ENCODE peak calls at places on chromosomes 12 and 14, in six cellular contexts. C, N, J, V, W and D are unnamed samples.

GRCh38 chr12:15540469-15540872 is 218.2 kb downstream of the PTPRO start:
- DNase-seq in C (no peak), N (no peak), J (no peak), V (no peak), W (no peak), D (no peak)

GRCh38 chr14:93811020-93811419 is 22.7 kb upstream of the PRIMA1 start:
- DNase-seq in C (no peak), N (no peak), J (no peak), V (no peak), W (no peak), D (no peak)

GRCh38 chr12:82413994-82414393 is 55.7 kb downstream of the METTL25 start:
- DNase-seq in C (no peak), N (no peak), J (no peak), V (no peak), W (no peak), D (no peak)

GRCh38 chr14:95046711-95047681 is 110.3 kb downstream of the DICER1 start:
- DNase-seq in C (no peak), N (peak; percentile 90), J (no peak), V (no peak), W (peak; percentile 35), D (no peak)

GRCh38 chr14:56979961-56980360 is 169.7 kb upstream of the OTX2 start:
- DNase-seq in C (no peak), N (no peak), J (no peak), V (no peak), W (no peak), D (peak; percentile 10)

GRCh38 chr12:51818567-51819300 is 29.8 kb downstream of the FIGNL2 start:
- DNase-seq in C (no peak), N (no peak), J (no peak), V (no peak), W (no peak), D (no peak)

GRCh38 chr12:113798552-113798951 is 167.6 kb downstream of the RBM19 start:
- DNase-seq in C (no peak), N (no peak), J (no peak), V (no peak), W (no peak), D (no peak)

GRCh38 chr14:94748667-94749347 is 21.1 kb downstream of the GSC start:
- DNase-seq in C (no peak), N (no peak), J (no peak), V (no peak), W (no peak), D (no peak)

GRCh38 chr12:90519285-90519684 is 435.7 kb downstream of the CCER1 start:
- DNase-seq in C (no peak), N (no peak), J (no peak), V (no peak), W (no peak), D (no peak)

GRCh38 chr14:29475641-29476040 is 452.0 kb downstream of the PRKD1 start:
- DNase-seq in C (no peak), N (no peak), J (no peak), V (no peak), W (no peak), D (no peak)

GRCh38 chr12:113886721-113887120 is 79.4 kb downstream of the RBM19 start:
- DNase-seq in C (no peak), N (no peak), J (no peak), V (no peak), W (no peak), D (no peak)

GRCh38 chr12:59452259-59452658 is 143.6 kb upstream of the SLC16A7 start:
- DNase-seq in C (no peak), N (no peak), J (no peak), V (no peak), W (no peak), D (no peak)

GRCh38 chr12:91422811-91423210 is 240.2 kb upstream of the DCN start:
- DNase-seq in C (no peak), N (no peak), J (no peak), V (no peak), W (no peak), D (no peak)

GRCh38 chr12:74689071-74689655 is 151.5 kb downstream of the ATXN7L3B start:
- DNase-seq in C (no peak), N (no peak), J (no peak), V (no peak), W (no peak), D (no peak)

GRCh38 chr12:66189476-66189823 is 436 bp downstream of the IRAK3 start:
- DNase-seq in C (no peak), N (no peak), J (no peak), V (no peak), W (no peak), D (no peak)

GRCh38 chr14:65910108-65910507 is 497.6 kb downstream of the FUT8 start:
- DNase-seq in C (no peak), N (no peak), J (no peak), V (no peak), W (no peak), D (no peak)

GRCh38 chr14:32808574-32809098 is 130.0 kb upstream of the NPAS3 start:
- DNase-seq in C (no peak), N (no peak), J (no peak), V (no peak), W (no peak), D (peak; percentile 21)

GRCh38 chr12:117042171-117042809 is 56.9 kb downstream of the TESC start:
- DNase-seq in C (no peak), N (no peak), J (peak; percentile 10), V (no peak), W (no peak), D (no peak)

GRCh38 chr12:101857043-101857558 is 20.3 kb upstream of the DRAM1 start:
- DNase-seq in C (no peak), N (no peak), J (no peak), V (no peak), W (no peak), D (no peak)

GRCh38 chr12:26648584-26648983 is 184.4 kb downstream of the ITPR2 start:
- DNase-seq in C (no peak), N (no peak), J (no peak), V (no peak), W (no peak), D (no peak)

GRCh38 chr12:93344876-93345275 is 32.8 kb upstream of the NUDT4 start:
- DNase-seq in C (no peak), N (no peak), J (no peak), V (no peak), W (no peak), D (no peak)

GRCh38 chr14:93788557-93789365 is 476 bp upstream of the PRIMA1 start:
- DNase-seq in C (peak; percentile 67), N (peak; percentile 88), J (no peak), V (no peak), W (peak; percentile 70), D (peak; percentile 62)

GRCh38 chr12:132614029-132614428 is 3.6 kb upstream of the LRCOL1 start:
- DNase-seq in C (no peak), N (no peak), J (no peak), V (no peak), W (no peak), D (no peak)

GRCh38 chr14:68556253-68556652 is 236.6 kb downstream of the ZFP36L1 start:
- DNase-seq in C (no peak), N (no peak), J (no peak), V (no peak), W (peak; percentile 57), D (no peak)
- TF ChIP-seq CTCF in C (no peak), N (no peak), J (no peak), V (no peak), W (no peak), D (no peak)

GRCh38 chr12:6643569-6644256 is 3.5 kb downstream of the ACRBP start:
- DNase-seq in C (no peak), N (no peak), J (no peak), V (no peak), W (no peak), D (no peak)

GRCh38 chr12:6647083-6647604 is at the start of gene ACRBP:
- DNase-seq in C (peak; percentile 74), N (peak; percentile 91), J (peak; percentile 89), V (peak; percentile 68), W (peak; percentile 85), D (peak; percentile 88)

GRCh38 chr12:6644903-6645302 is 2.3 kb downstream of the ACRBP start:
- DNase-seq in C (no peak), N (no peak), J (no peak), V (no peak), W (no peak), D (peak; percentile 44)

GRCh38 chr12:6646276-6647082 is 753 bp downstream of the ACRBP start:
- DNase-seq in C (no peak), N (peak; percentile 70), J (no peak), V (no peak), W (no peak), D (no peak)

DNA sequence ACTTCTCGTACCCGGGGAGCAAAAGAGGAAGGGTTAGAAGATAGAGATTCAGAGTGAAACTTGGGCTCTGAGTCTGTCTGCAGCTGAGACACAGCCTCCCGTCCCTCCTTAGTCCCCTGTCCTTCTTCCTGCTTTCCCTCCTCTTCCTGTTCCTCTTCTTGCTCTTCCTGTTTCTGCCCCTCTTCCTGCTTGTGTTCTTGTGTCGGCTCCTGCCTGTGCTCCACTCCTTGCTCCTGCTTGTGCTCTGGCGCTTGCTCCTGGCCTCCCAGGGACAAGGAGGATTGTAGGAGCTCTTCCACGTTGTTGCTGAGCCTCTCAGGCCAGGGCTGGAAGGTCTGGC is 3.0 kb downstream of the ACRBP start:
- DNase-seq in C (no peak), N (no peak), J (no peak), V (no peak), W (no peak), D (no peak)
- H3K4me3 ChIP-seq in C (no peak overlapping the region), N (no peak overlapping the region), J (no peak overlapping the region), V (no peak overlapping the region), W (no peak overlapping the region), D (no peak overlapping the region)

GRCh38 chr14:72516936-72517408 is 376.9 kb downstream of the DPF3 start:
- DNase-seq in C (peak; percentile 72), N (no peak), J (no peak), V (peak; percentile 44), W (peak; percentile 81), D (peak; percentile 70)

GRCh38 chr14:72514660-72515025 is 379.3 kb downstream of the DPF3 start:
- DNase-seq in C (no peak), N (no peak), J (no peak), V (no peak), W (no peak), D (no peak)

GRCh38 chr14:72513994-72514659 is 379.8 kb downstream of the DPF3 start:
- DNase-seq in C (peak; percentile 36), N (no peak), J (no peak), V (no peak), W (no peak), D (no peak)

GRCh38 chr14:72517736-72518135 is 376.2 kb downstream of the DPF3 start:
- DNase-seq in C (no peak), N (no peak), J (no peak), V (no peak), W (no peak), D (no peak)

GRCh38 chr14:72515779-72516770 is 377.8 kb downstream of the DPF3 start:
- DNase-seq in C (peak; percentile 50), N (no peak), J (no peak), V (no peak), W (no peak), D (no peak)
- TF ChIP-seq CTCF in C (no peak), N (no peak), J (no peak), V (no peak), W (no peak), D (no peak)

GRCh38 chr12:2752676-2753371 is 41.9 kb upstream of the FKBP4 start:
- DNase-seq in C (peak; percentile 56), N (peak; percentile 76), J (peak; percentile 77), V (peak; percentile 40), W (peak; percentile 77), D (peak; percentile 78)
- H3K4me3 ChIP-seq in C (no peak overlapping the region), N (no peak overlapping the region), J (no peak overlapping the region), V (no peak overlapping the region), W (no peak overlapping the region), D (no peak overlapping the region)